ENCODE peak calls at places on chromosome 14, in five cellular contexts. N is osteocyte, X is neural crest cell, F is CD14-positive monocyte, G is lower lobe of right lung. H is an unnamed sample.

GRCh38 chr14:88258026-88258425 is 65.0 kb downstream of the KCNK10 start:
- DNase-seq in N (no peak), X (no peak), F (no peak), G (no peak), H (no peak)

GRCh38 chr14:61671086-61671485 is 24.2 kb upstream of the HIF1A start:
- DNase-seq in N (no peak), X (no peak), F (no peak), G (no peak), H (no peak)

GRCh38 chr14:94630396-94630795 is 18.2 kb downstream of the SERPINA3 start:
- DNase-seq in N (no peak), X (no peak), F (no peak), G (no peak), H (no peak)

GRCh38 chr14:88168498-88169165 is 154.4 kb downstream of the KCNK10 start:
- DNase-seq in N (peak), X (peak), F (no peak), G (no peak), H (no peak)

GRCh38 chr14:100540141-100540925 is 46.9 kb downstream of the BEGAIN start:
- DNase-seq in N (no peak), X (peak), F (peak), G (peak), H (no peak)

GRCh38 chr14:90532826-90533525 is 136.1 kb downstream of the CALM1 start:
- DNase-seq in N (no peak), X (no peak), F (no peak), G (peak), H (no peak)

GRCh38 chr14:33386771-33387170 is 448.1 kb downstream of the NPAS3 start:
- DNase-seq in N (no peak), X (no peak), F (no peak), G (no peak), H (no peak)

GRCh38 chr14:70882771-70883492 is 24.3 kb upstream of the PCNX1 start:
- DNase-seq in N (no peak), X (no peak), F (peak), G (no peak), H (no peak)

GRCh38 chr14:70792939-70793338 is 16.4 kb downstream of the MAP3K9 start:
- DNase-seq in N (no peak), X (no peak), F (no peak), G (no peak), H (no peak)

GRCh38 chr14:95134304-95134933 is 22.9 kb downstream of the DICER1 start:
- DNase-seq in N (no peak), X (no peak), F (no peak), G (no peak), H (no peak)

GRCh38 chr14:78933948-78934524 is 763.9 kb downstream of the NRXN3 start:
- DNase-seq in N (no peak), X (peak), F (no peak), G (no peak), H (no peak)

GRCh38 chr14:75428230-75429104 is 645 bp downstream of the JDP2 start:
- DNase-seq in N (no peak), X (peak), F (no peak), G (peak), H (no peak)

GRCh38 chr14:76320486-76320885 is 55.5 kb upstream of the ESRRB start:
- DNase-seq in N (no peak), X (no peak), F (peak), G (no peak), H (no peak)

GRCh38 chr14:70193396-70193795 is 4.6 kb upstream of the SLC8A3 start:
- DNase-seq in N (no peak), X (no peak), F (no peak), G (no peak), H (no peak)

GRCh38 chr14:61662437-61663311 is 32.6 kb upstream of the HIF1A start:
- DNase-seq in N (no peak), X (no peak), F (peak), G (no peak), H (no peak)

GRCh38 chr14:20493634-20494033 is 11.7 kb upstream of the RNASE10 start:
- DNase-seq in N (no peak), X (no peak), F (peak), G (no peak), H (no peak)

GRCh38 chr14:38255673-38256357 is at the start of gene CLEC14A:
- DNase-seq in N (no peak), X (peak), F (no peak), G (peak), H (peak)

GRCh38 chr14:101068958-101069549 is 165.5 kb upstream of the RTL1 start:
- DNase-seq in N (peak), X (no peak), F (no peak), G (peak), H (peak)

GRCh38 chr14:72023128-72024042 is 91.2 kb downstream of the RGS6 start:
- DNase-seq in N (no peak), X (no peak), F (no peak), G (no peak), H (no peak)

GRCh38 chr14:70872678-70873020 is 34.6 kb upstream of the PCNX1 start:
- DNase-seq in N (no peak), X (no peak), F (no peak), G (no peak), H (no peak)

GRCh38 chr14:57487771-57488170 is 5.9 kb downstream of the CCDC198 start:
- DNase-seq in N (no peak), X (no peak), F (no peak), G (no peak), H (no peak)

GRCh38 chr14:95679995-95680735 is 6.1 kb upstream of the TCL1B start:
- DNase-seq in N (no peak), X (no peak), F (no peak), G (no peak), H (peak)

GRCh38 chr14:64506751-64507150 is 2.2 kb downstream of the ZBTB1 start:
- DNase-seq in N (no peak), X (no peak), F (no peak), G (no peak), H (no peak)

GRCh38 chr14:94449930-94450329 is 2.7 kb downstream of the SERPINA11 start:
- DNase-seq in N (peak), X (no peak), F (no peak), G (no peak), H (no peak)

GRCh38 chr14:69012251-69012953 is 33.3 kb upstream of the ACTN1 start:
- DNase-seq in N (no peak), X (no peak), F (no peak), G (no peak), H (no peak)

GRCh38 chr14:91367173-91368171 is 50.1 kb downstream of the CCDC88C start:
- DNase-seq in N (no peak), X (no peak), F (peak), G (peak), H (no peak)

GRCh38 chr14:67411820-67412421 is at the start of gene PLEK2:
- DNase-seq in N (no peak), X (no peak), F (no peak), G (peak), H (no peak)

GRCh38 chr14:95713596-95714371 is at the start of gene TCL1A:
- DNase-seq in N (no peak), X (no peak), F (no peak), G (no peak), H (no peak)

GRCh38 chr14:85357120-85357519 is 172.8 kb upstream of the FLRT2 start:
- DNase-seq in N (no peak), X (no peak), F (no peak), G (no peak), H (no peak)

GRCh38 chr14:38808734-38809455 is 294.1 kb downstream of the SEC23A start:
- DNase-seq in N (no peak), X (no peak), F (no peak), G (no peak), H (no peak)

GRCh38 chr14:26594148-26594547 is 3.7 kb downstream of the NOVA1 start:
- DNase-seq in N (no peak), X (no peak), F (no peak), G (no peak), H (no peak)

GRCh38 chr14:95334044-95334443 is 14.3 kb upstream of the CLMN start:
- DNase-seq in N (no peak), X (no peak), F (no peak), G (no peak), H (no peak)

GRCh38 chr14:69315302-69315701 is 55.3 kb downstream of the GALNT16 start:
- DNase-seq in N (no peak), X (no peak), F (no peak), G (no peak), H (no peak)

GRCh38 chr14:26594756-26595545 is 2.9 kb downstream of the NOVA1 start:
- DNase-seq in N (no peak), X (no peak), F (no peak), G (no peak), H (no peak)

GRCh38 chr14:34782031-34782430 is 67.6 kb upstream of the CFL2 start:
- DNase-seq in N (no peak), X (no peak), F (no peak), G (no peak), H (no peak)

GRCh38 chr14:90599339-90599738 is 202.5 kb downstream of the CALM1 start:
- DNase-seq in N (no peak), X (no peak), F (no peak), G (no peak), H (no peak)

GRCh38 chr14:102208741-102209140 is 69.0 kb downstream of the WDR20 start:
- DNase-seq in N (no peak), X (no peak), F (no peak), G (no peak), H (no peak)

GRCh38 chr14:102207831-102208365 is 68.2 kb downstream of the WDR20 start:
- DNase-seq in N (no peak), X (no peak), F (no peak), G (no peak), H (no peak)

GRCh38 chr14:102210421-102211042 is 70.8 kb downstream of the WDR20 start:
- DNase-seq in N (no peak), X (no peak), F (peak), G (no peak), H (no peak)

GRCh38 chr14:102211240-102211639 is 71.5 kb downstream of the WDR20 start:
- DNase-seq in N (no peak), X (no peak), F (peak), G (no peak), H (no peak)

GRCh38 chr14:102209224-102209966 is 69.7 kb downstream of the WDR20 start:
- DNase-seq in N (no peak), X (no peak), F (peak), G (no peak), H (no peak)
- TF ChIP-seq CTCF in N (peak), X (peak), F (no peak), G (no peak), H (peak)

GRCh38 chr14:99529899-99530298 is 48.7 kb downstream of the CCNK start:
- DNase-seq in N (no peak), X (no peak), F (no peak), G (no peak), H (no peak)
- TF ChIP-seq CTCF in N (no peak), X (no peak), F (no peak), G (no peak), H (no peak)

GRCh38 chr14:21498540-21499526 is 12.3 kb downstream of the METTL3 start:
- DNase-seq in N (no peak), X (peak), F (no peak), G (no peak), H (no peak)
- TF ChIP-seq CTCF in N (peak), X (peak), F (peak), G (peak), H (peak)

GRCh38 chr14:105144666-105145380 is 23.8 kb downstream of the JAG2 start:
- DNase-seq in N (no peak), X (no peak), F (peak), G (no peak), H (no peak)
- TF ChIP-seq CTCF in N (no peak), X (no peak), F (no peak), G (no peak), H (no peak)

DNA sequence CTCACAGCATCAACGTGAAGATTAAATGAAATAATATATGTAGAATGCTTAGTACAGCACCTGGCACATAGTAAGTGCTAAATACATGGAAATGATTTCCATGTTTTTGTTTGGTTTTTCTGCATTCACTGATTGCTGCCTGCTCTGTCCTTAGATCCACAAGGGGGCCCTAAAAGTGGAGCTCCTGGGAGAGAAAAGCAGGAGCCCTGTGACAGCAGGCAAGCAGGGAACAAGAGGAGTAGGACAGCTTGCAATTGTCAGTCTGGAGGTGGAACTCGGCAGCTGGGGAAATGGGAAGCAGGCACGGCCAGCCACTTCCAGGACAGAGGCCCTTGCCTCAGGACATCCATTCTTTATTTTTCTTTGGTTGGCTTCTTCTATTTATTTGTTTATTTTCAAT is 292.9 kb downstream of the BMP4 start:
- DNase-seq in N (no peak), X (no peak), F (no peak), G (no peak), H (no peak)
- TF ChIP-seq CTCF in N (peak), X (peak), F (no peak), G (no peak), H (peak)

DNA sequence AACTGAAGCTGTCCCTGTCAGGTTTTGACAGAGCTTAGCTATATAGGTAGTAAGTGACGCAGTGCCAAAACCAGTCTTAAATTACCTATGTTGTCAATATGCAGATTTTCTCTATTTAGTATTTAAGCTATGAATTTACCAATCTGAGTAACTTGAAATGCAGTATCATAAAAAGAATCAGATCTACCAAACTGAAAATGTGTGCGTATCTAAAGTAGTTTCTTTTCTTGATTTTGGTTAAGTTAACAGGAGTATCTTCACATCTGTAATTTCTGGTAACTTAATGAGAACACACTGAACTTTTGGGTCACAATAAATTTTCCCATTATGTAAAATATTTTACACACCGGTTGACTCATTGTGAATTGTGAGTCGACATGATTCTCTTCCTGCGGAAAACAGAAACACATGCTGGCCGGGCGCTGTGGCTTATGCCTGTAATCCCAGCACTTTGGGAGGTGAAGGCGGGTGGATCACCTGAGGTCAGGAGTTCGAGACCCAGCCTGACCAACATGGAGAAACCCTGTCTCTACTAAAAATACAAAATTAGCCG is 45.1 kb downstream of the TRAF3 start:
- DNase-seq in N (no peak), X (no peak), F (no peak), G (no peak), H (no peak)
- TF ChIP-seq CTCF in N (no peak), X (no peak), F (no peak), G (no peak), H (no peak)

GRCh38 chr14:93161411-93161940 is 23.2 kb downstream of the MOAP1 start:
- DNase-seq in N (no peak), X (no peak), F (no peak), G (no peak), H (no peak)

GRCh38 chr14:93155667-93156066 is 29.0 kb downstream of the MOAP1 start:
- DNase-seq in N (no peak), X (no peak), F (no peak), G (no peak), H (no peak)

GRCh38 chr14:93163570-93163969 is 21.1 kb downstream of the MOAP1 start:
- DNase-seq in N (no peak), X (no peak), F (no peak), G (no peak), H (no peak)

GRCh38 chr14:93156693-93157369 is 27.9 kb downstream of the MOAP1 start:
- DNase-seq in N (no peak), X (no peak), F (no peak), G (no peak), H (no peak)

GRCh38 chr14:93160353-93160801 is 24.3 kb downstream of the MOAP1 start:
- DNase-seq in N (no peak), X (no peak), F (no peak), G (no peak), H (no peak)
- TF ChIP-seq CTCF in N (peak), X (peak), F (peak), G (no peak), H (peak)

GRCh38 chr14:104030958-104031357 is 54.5 kb upstream of the ASPG start:
- DNase-seq in N (no peak), X (no peak), F (no peak), G (no peak), H (no peak)

GRCh38 chr14:104023325-104024055 is 62.0 kb upstream of the ASPG start:
- DNase-seq in N (no peak), X (no peak), F (no peak), G (no peak), H (no peak)

GRCh38 chr14:104025481-104025975 is 60.0 kb upstream of the ASPG start:
- DNase-seq in N (no peak), X (no peak), F (no peak), G (no peak), H (no peak)

GRCh38 chr14:104031384-104031783 is 54.1 kb upstream of the ASPG start:
- DNase-seq in N (no peak), X (no peak), F (no peak), G (no peak), H (no peak)

GRCh38 chr14:104026024-104026423 is 59.5 kb upstream of the ASPG start:
- DNase-seq in N (no peak), X (no peak), F (no peak), G (no peak), H (no peak)
- TF ChIP-seq CTCF in N (no peak), X (peak), F (no peak), G (no peak), H (peak)

GRCh38 chr14:50308363-50308762 is 3.7 kb downstream of the L2HGDH start:
- DNase-seq in N (no peak), X (no peak), F (no peak), G (no peak), H (no peak)

GRCh38 chr14:50312734-50313054 is 570 bp downstream of the DMAC2L start:
- DNase-seq in N (no peak), X (no peak), F (no peak), G (no peak), H (no peak)

GRCh38 chr14:50311974-50312733 is at the start of the genes DMAC2L and L2HGDH:
- DNase-seq in N (peak), X (peak), F (peak), G (peak), H (peak)

GRCh38 chr14:50310445-50310844 is 1.6 kb downstream of the L2HGDH start:
- DNase-seq in N (no peak), X (no peak), F (no peak), G (no peak), H (no peak)

GRCh38 chr14:50311337-50311973 is 574 bp downstream of the L2HGDH start:
- DNase-seq in N (no peak), X (no peak), F (no peak), G (no peak), H (no peak)
- TF ChIP-seq CTCF in N (peak), X (peak), F (peak), G (peak), H (peak)